ENCODE peak calls at places on chromosomes 7 and 10, in ten cellular contexts. J is B cell, C is foreskin fibroblast, Y is OCI-LY7, U is brain microvascular endothelial cell, L is epithelial cell of esophagus, S is cardiac fibroblast, P is lower lobe of right lung, A is Caco-2, N is AG10803. Z is an unnamed sample.

GRCh38 chr7:35605760-35606159 is 89.2 kb downstream of the HERPUD2 start:
- DNase-seq in C (peak), J (no peak), S (peak), Y (no peak), P (no peak), N (peak), L (peak), A (no peak), U (peak), Z (no peak)

GRCh38 chr7:55370001-55370400 is 4.9 kb downstream of the LANCL2 start:
- DNase-seq in L (no peak), U (peak), A (no peak), Y (no peak), P (no peak), C (peak), N (peak), S (peak), J (no peak), Z (no peak)

GRCh38 chr7:156816943-156817572 is 75.9 kb downstream of the LMBR1 start:
- DNase-seq in C (peak), J (no peak), U (no peak), S (peak), N (peak), P (no peak), A (no peak), L (peak), Y (peak), Z (no peak)

GRCh38 chr7:1312098-1313070 is 79.7 kb downstream of the UNCX start:
- DNase-seq in N (no peak), L (peak), J (no peak), C (no peak), Y (no peak), A (no peak), P (peak), S (no peak), U (no peak), Z (no peak)

GRCh38 chr7:87234949-87235348 is 15.4 kb upstream of the TMEM243 start:
- DNase-seq in C (peak), S (peak), U (peak), A (no peak), N (peak), P (no peak), L (peak), J (no peak), Y (no peak), Z (no peak)

GRCh38 chr7:7639847-7640220 is 718 bp upstream of the UMAD1 start:
- DNase-seq in P (no peak), L (peak), S (peak), N (peak), Y (peak), U (peak), J (peak), C (peak), A (no peak), Z (no peak)

GRCh38 chr7:142228681-142229080 is 29.2 kb downstream of the PRSS58 start:
- DNase-seq in J (no peak), U (no peak), N (no peak), A (no peak), L (no peak), S (no peak), P (no peak), C (no peak), Y (no peak), Z (no peak)

GRCh38 chr10:112343056-112343806 is 30.7 kb upstream of the ACSL5 start:
- DNase-seq in N (no peak), S (no peak), Y (no peak), A (no peak), J (no peak), L (no peak), C (no peak), P (no peak), U (no peak), Z (no peak)

GRCh38 chr7:143222782-143223181 is 945 bp downstream of the TAS2R40 start:
- DNase-seq in C (no peak), N (no peak), P (peak), S (no peak), J (no peak), Y (no peak), A (no peak), U (no peak), L (no peak), Z (no peak)

GRCh38 chr7:20198295-20198694 is 18.9 kb downstream of the MACC1 start:
- DNase-seq in L (no peak), Y (no peak), N (no peak), P (no peak), U (no peak), C (no peak), J (no peak), S (no peak), A (no peak), Z (no peak)

DNA sequence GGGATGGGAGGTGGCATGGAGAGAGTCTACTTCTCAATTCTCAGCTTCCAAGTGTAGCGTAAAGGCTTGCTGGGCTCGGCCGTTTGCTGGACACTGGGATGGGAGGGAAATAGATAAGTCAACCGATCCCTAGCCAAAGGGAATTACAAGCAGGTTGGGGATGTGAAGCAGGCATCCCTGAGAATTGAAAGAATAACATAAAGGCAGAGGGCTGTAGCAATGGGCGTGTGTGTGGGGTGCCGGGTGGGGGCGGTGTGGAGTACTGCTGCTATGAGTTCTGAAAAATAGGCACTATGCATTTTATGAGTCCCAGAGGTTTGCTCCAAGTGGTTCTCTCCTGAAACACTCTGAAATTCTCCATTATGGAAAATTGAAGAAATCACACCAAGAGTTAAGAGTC is 65.3 kb downstream of the ADRA2A start:
- DNase-seq in A (no peak), J (no peak), Y (no peak), L (no peak), U (no peak), S (no peak), N (no peak), C (no peak), P (no peak), Z (peak)
- TF ChIP-seq CTCF in A (no peak), J (no peak), Y (peak), L (no peak), U (no peak), S (no peak), N (no peak), C (no peak), P (no peak), Z (no peak)

DNA sequence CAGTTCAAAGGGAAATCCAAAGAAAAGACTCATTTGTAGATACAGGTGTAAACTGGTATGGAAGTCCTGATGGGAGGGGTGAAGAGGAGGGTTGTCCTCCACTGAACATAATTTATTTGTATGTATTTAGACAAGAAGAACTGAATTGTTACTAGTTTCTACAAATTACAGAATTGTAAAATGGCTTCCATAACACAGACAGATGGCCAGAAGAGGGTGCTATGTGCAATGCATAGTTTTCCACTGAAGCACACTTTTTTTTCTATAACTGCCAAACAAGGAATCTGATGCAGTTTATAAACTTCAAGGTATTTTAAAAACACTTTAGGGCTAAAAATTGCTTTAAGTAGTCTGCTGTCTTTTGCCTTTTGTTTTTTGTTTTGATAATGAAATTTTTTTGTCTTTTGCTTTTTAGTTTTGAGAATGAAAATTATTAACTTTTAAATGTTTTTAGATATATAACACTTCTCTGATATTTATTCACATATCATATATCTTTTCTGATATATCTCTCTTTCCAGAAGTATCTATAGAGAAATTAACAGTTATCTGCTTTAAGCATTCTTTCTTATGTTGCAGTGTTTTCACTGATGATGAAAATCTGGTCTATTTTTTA is 58.5 kb downstream of the PHYHIPL start:
- DNase-seq in U (peak), Y (peak), L (peak), C (peak), P (no peak), J (no peak), N (peak), S (peak), A (peak), Z (no peak)
- TF ChIP-seq CTCF in U (peak), Y (peak), L (peak), C (peak), P (peak), J (peak), N (peak), S (peak), A (peak), Z (peak)

DNA sequence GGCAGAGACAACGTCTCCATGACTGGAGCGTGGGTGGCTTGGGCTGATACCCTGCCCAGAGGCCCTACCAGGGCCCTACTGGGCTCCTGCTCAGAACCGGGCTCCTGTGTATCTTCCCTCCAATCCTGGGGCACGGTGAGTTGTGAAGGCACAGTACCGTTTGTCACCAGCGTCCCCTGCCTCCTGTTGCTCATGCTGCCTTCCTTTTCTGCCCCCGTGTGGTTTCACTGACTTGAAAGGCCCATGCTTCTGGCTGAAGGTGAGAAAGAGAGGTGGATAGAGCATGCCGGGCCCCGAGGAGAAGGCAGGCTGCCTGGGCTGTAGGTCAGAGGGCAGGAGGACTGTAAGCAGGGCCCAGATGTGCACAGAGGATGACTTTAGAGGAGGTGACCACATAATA is 9.1 kb upstream of the DMBT1 start:
- DNase-seq in Y (no peak), S (no peak), C (no peak), P (no peak), A (no peak), U (no peak), L (no peak), N (no peak), J (no peak), Z (no peak)
- TF ChIP-seq CTCF in Y (no peak), S (no peak), C (no peak), P (no peak), A (no peak), U (no peak), L (no peak), N (no peak), J (no peak), Z (no peak)

GRCh38 chr7:136714062-136714461 is 154.4 kb upstream of the CHRM2 start:
- DNase-seq in S (no peak), J (no peak), P (no peak), Y (no peak), L (no peak), N (no peak), U (no peak), C (no peak), A (no peak), Z (no peak)

GRCh38 chr7:136718191-136718590 is 150.3 kb upstream of the CHRM2 start:
- DNase-seq in Y (no peak), N (no peak), L (no peak), C (no peak), A (no peak), U (no peak), S (no peak), J (no peak), P (no peak), Z (no peak)
- TF ChIP-seq CTCF in Y (no peak), N (no peak), L (no peak), C (no peak), A (no peak), U (no peak), S (no peak), J (no peak), P (no peak), Z (no peak)

GRCh38 chr7:124764847-124765400 is 668 bp downstream of the GPR37 start:
- DNase-seq in J (peak), Y (no peak), U (no peak), L (peak), A (no peak), P (peak), C (peak), N (no peak), S (peak), Z (no peak)

GRCh38 chr7:124768525-124768924 is 2.9 kb upstream of the GPR37 start:
- DNase-seq in A (no peak), J (no peak), U (no peak), S (no peak), Y (no peak), N (no peak), L (no peak), P (no peak), C (no peak), Z (no peak)

GRCh38 chr7:124762611-124763143 is 2.9 kb downstream of the GPR37 start:
- DNase-seq in U (no peak), J (no peak), Y (no peak), A (no peak), P (no peak), L (no peak), S (no peak), N (no peak), C (no peak), Z (no peak)

GRCh38 chr7:124764071-124764846 is 1.3 kb downstream of the GPR37 start:
- DNase-seq in C (peak), P (no peak), Y (no peak), S (no peak), A (no peak), J (peak), U (no peak), N (no peak), L (no peak), Z (no peak)

GRCh38 chr7:124765401-124766352 is at the start of gene GPR37:
- DNase-seq in S (peak), N (peak), C (peak), P (peak), L (peak), U (peak), A (peak), J (peak), Y (no peak), Z (no peak)
- TF ChIP-seq CTCF in S (no peak), N (peak), C (peak), P (no peak), L (peak), U (peak), A (peak), J (no peak), Y (no peak), Z (peak)

DNA sequence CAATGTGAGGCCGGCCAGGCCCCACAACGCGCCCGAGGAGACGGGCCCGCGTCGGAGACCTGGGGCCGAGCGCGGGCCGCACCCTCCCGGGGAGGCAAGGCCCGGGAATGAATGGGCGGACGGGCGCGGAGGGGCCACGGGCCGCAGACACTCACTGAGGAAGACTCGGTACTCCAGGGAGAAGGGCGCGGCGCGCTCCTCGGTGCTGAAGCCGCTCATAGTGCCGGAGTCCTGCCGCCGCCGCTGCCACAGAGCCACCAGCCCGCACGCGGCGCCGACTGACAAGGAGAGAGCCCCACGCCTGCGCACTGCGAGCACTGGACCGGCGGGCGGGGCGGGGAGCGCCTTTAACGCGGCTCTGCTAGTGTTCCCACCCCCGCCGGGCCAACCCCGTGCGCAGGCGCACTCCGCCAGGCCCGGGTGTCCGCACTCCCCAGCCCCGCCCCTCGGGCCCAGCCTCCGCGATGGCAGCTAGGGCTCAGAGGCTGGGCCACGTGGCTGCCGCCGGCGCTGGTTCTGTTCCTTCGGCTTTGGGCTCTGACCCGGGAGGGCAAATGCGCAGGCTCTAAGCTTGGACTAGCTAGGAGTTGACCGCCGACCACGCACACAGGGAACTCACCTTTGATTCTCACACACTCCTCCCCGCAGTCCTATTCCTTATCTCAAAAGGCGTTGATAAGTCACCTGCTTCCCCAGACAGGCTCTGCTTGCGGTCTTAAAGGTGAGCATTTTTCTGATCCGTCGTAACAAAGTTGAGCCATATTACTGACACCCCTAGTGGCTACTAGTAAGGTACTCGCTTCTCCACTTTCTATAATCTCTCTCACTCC is at the start of gene PPA1:
- DNase-seq in S (peak), J (peak), L (peak), A (peak), C (peak), P (peak), U (peak), N (peak), Y (peak), Z (peak)
- TF ChIP-seq CTCF in S (peak), J (peak), L (no peak), A (peak), C (no peak), P (peak), U (peak), N (peak), Y (peak), Z (no peak)

DNA sequence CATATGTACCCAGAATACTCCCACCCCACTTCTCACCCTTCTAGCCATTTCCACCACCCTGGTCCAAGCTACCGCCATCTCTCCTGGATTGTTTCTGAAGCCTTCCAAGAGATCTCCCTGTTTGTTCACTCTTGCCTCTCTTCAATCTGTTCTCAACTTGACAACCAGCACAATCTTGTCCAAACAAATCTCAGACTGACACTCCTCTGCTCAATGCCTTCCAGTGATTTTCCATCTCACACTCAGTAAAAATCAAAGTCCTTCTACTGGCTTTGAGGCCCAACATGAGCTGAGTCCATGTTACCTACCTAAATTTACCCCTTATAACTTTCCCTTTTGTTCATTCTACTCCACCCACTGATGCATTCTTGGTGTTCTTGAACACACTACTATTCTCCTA is 33.2 kb upstream of the TMEM140 start:
- DNase-seq in N (no peak), S (no peak), L (no peak), P (no peak), A (no peak), C (no peak), Y (no peak), U (no peak), J (no peak), Z (no peak)
- TF ChIP-seq CTCF in N (no peak), S (no peak), L (no peak), P (no peak), A (no peak), C (no peak), Y (no peak), U (no peak), J (no peak), Z (no peak)

GRCh38 chr10:51638737-51639136 is 60.7 kb downstream of the CSTF2T start:
- DNase-seq in S (no peak), P (no peak), U (no peak), L (no peak), A (no peak), N (no peak), Y (no peak), C (no peak), J (no peak), Z (no peak)
- TF ChIP-seq CTCF in S (peak), P (no peak), U (no peak), L (no peak), A (no peak), N (peak), Y (no peak), C (no peak), J (no peak), Z (no peak)

Z was measured in esophagus muscularis mucosa.